ENCODE peak calls at places on chromosome 21, in eight cellular contexts. M is RWPE1; N is CD8-positive, alpha-beta T cell; A is BJ; V is fibroblast of lung; D is Calu3; B is GM12864; S is glutamatergic neuron. R is an unnamed sample.

GRCh38 chr21:27505516-27505915 is 538.6 kb upstream of the ADAMTS5 start:
- DNase-seq in D (no peak), S (no peak), M (no peak), V (peak; percentile 61), B (no peak), N (no peak), A (peak; percentile 79), R (no peak)

GRCh38 chr21:42171091-42172053 is 47.6 kb upstream of the ABCG1 start:
- DNase-seq in V (no peak), D (peak; percentile 68), N (no peak), M (peak; percentile 86), S (no peak), B (no peak), A (no peak), R (no peak)

GRCh38 chr21:28986677-28987076 is 6.0 kb downstream of the LTN1 start:
- DNase-seq in B (no peak), A (no peak), D (no peak), V (no peak), S (no peak), M (no peak), N (no peak), R (no peak)

GRCh38 chr21:46518983-46519583 is 60.4 kb downstream of the DIP2A start:
- DNase-seq in N (no peak), B (no peak), V (peak; percentile 18), M (no peak), S (no peak), A (no peak), D (no peak), R (no peak)

GRCh38 chr21:19993186-19993711 is 1005.0 kb upstream of the NCAM2 start:
- DNase-seq in B (no peak), D (no peak), S (no peak), V (no peak), N (no peak), M (no peak), A (no peak), R (no peak)

GRCh38 chr21:27674037-27674436 is 707.1 kb upstream of the ADAMTS5 start:
- DNase-seq in M (no peak), B (no peak), V (peak; percentile 77), N (no peak), D (no peak), S (no peak), A (peak; percentile 87), R (no peak)

GRCh38 chr21:46555678-46556077 is 49.2 kb downstream of the S100B start:
- DNase-seq in N (no peak), V (no peak), B (no peak), A (no peak), D (no peak), M (no peak), S (no peak), R (no peak)

GRCh38 chr21:42094811-42095210 is 23.7 kb downstream of the UMODL1 start:
- DNase-seq in M (no peak), D (no peak), V (no peak), S (no peak), A (no peak), B (no peak), N (no peak), R (no peak)

GRCh38 chr21:37767984-37768383 is 148.3 kb downstream of the KCNJ6 start:
- DNase-seq in A (no peak), S (peak; percentile 44), B (no peak), V (peak; percentile 28), M (peak; percentile 34), N (no peak), D (no peak), R (no peak)

GRCh38 chr21:28771790-28772501 is 220.7 kb downstream of the LTN1 start:
- DNase-seq in B (no peak), S (no peak), M (no peak), A (peak; percentile 80), D (no peak), N (no peak), V (peak; percentile 96), R (no peak)

GRCh38 chr21:26405735-26406361 is 167.2 kb downstream of the CYYR1 start:
- DNase-seq in V (peak; percentile 75), S (no peak), B (no peak), A (no peak), N (no peak), D (peak; percentile 11), M (peak; percentile 49), R (peak; percentile 7)

GRCh38 chr21:42564561-42564971 is 50.9 kb downstream of the SLC37A1 start:
- DNase-seq in N (no peak), D (no peak), B (no peak), V (no peak), A (no peak), S (peak; percentile 4), M (no peak), R (no peak)

GRCh38 chr21:36722370-36723368 is 23.8 kb downstream of the SIM2 start:
- DNase-seq in B (no peak), D (no peak), S (no peak), M (no peak), N (no peak), A (no peak), V (no peak), R (no peak)

GRCh38 chr21:24042687-24043086 is 1564.6 kb downstream of the MRPL39 start:
- DNase-seq in A (no peak), N (no peak), V (no peak), S (no peak), D (no peak), B (no peak), M (no peak), R (no peak)

GRCh38 chr21:36700961-36701911 is 2.3 kb downstream of the SIM2 start:
- DNase-seq in D (peak; percentile 44), M (no peak), N (no peak), S (peak; percentile 48), A (no peak), V (no peak), B (no peak), R (peak; percentile 46)

GRCh38 chr21:31710586-31710985 is 21.3 kb downstream of the SCAF4 start:
- DNase-seq in M (no peak), D (no peak), S (no peak), B (no peak), A (peak; percentile 84), N (no peak), V (peak; percentile 57), R (no peak)

GRCh38 chr21:29072873-29073221 is 601 bp downstream of the CCT8 start:
- DNase-seq in B (no peak), S (no peak), V (peak; percentile 46), N (no peak), M (peak; percentile 18), D (no peak), A (no peak), R (no peak)

GRCh38 chr21:42534901-42535378 is 21.3 kb downstream of the SLC37A1 start:
- DNase-seq in A (no peak), N (no peak), D (no peak), V (no peak), M (no peak), B (no peak), S (no peak), R (no peak)

DNA sequence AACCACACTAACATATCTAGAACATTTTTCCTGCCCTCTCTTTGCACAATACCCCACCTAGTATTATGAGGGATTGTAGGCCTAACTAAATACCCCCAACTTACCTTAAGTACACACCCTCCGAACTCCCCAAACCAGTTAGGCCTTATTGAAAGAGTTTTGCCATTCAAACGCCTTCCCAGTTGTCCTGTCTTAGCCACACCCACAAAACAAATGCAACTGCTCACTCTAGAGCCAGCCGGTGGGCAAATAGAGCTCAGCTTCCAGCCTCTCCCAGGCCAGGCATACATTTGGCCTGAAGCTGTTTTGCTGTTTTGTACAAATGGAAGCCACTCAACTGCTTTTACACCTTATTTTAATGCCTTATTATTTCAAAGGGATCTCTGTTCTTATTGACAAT is 224.2 kb upstream of the RUNX1 start:
- DNase-seq in D (peak; percentile 63), B (no peak), N (no peak), S (no peak), V (no peak), M (no peak), A (no peak), R (no peak)
- TF ChIP-seq CTCF in D (no peak), B (no peak), N (no peak), S (no peak), V (no peak), M (no peak), A (no peak), R (no peak)

DNA sequence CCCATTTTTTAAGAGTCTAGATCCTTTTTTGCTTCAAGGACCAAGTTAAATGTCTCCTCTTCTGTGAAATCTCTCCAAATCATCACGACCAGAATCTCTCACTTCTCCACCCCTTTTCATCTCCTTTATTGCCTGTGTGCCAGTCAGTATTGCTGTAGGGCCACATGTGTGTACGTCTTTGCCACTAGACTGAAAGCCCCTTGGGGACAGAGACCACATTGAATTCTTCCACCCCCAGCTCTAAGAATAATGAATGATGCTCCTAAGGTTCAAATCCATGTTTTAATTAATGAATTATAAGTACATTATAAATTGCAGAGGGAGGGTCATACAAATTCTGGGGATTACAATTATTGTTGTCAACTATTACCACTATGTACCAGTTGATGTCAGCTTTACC is 343.8 kb downstream of the USP25 start:
- DNase-seq in V (no peak), A (no peak), N (no peak), S (no peak), D (no peak), M (no peak), B (no peak), R (no peak)
- TF ChIP-seq CTCF in V (no peak), A (no peak), N (no peak), S (no peak), D (no peak), M (no peak), B (no peak), R (no peak)

GRCh38 chr21:43917515-43918384 is 52.7 kb downstream of the AGPAT3 start:
- DNase-seq in D (peak; percentile 4), S (no peak), N (no peak), M (no peak), A (no peak), V (no peak), B (no peak), R (no peak)
- TF ChIP-seq CTCF in D (no peak), S (no peak), N (no peak), M (no peak), A (no peak), V (no peak), B (peak; percentile 57), R (no peak)

GRCh38 chr21:33901421-33902288 is 13.9 kb downstream of the ATP5PO start:
- DNase-seq in N (no peak), V (peak; percentile 63), B (no peak), D (peak; percentile 7), S (peak; percentile 72), A (no peak), M (no peak), R (peak; percentile 41)
- TF ChIP-seq CTCF in N (no peak), V (peak; percentile 43), B (peak; percentile 43), D (no peak), S (peak; percentile 53), A (peak; percentile 67), M (peak; percentile 45), R (peak; percentile 51)

DNA sequence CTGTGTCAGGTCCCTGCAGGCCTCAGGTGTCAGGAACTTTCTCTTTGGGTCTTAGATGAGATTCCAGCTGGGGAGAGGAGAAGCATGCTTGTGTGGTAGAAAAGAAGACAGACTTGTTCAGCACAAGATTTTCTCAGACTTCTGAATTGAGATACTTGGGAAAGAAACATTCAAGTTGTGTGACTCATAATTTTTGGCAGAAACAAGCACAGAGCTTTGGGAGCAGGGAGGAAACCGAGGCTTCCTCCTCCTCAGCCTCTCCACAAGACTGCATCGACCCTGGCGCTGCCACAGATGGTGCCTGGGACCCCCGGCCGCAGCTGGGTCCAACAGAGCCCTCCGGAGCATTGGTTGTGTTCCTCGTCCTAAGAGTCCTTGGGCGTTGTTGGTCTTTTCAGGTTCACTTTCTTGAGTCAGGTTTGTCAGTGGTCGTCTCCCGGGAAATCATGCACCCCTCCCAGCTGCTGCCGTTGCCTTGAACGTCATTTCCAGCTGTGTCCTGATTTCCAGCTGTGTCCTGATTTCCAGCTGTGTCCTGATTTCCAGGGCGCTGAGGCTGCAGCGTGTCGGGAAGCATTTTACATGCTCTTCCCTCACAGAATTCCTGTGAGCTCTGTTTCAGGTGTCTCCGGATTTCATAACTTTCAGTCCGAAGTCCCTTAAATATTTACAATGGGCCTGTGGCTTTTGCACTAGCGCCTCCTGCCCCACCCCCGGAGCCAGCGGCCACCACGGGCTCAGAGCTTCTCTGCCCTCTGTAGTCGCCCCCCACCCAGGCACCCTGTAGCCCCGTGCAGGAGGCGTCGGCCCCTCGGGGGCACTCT is 66.5 kb downstream of the COL18A1 start:
- DNase-seq in M (peak; percentile 69), A (peak; percentile 83), B (no peak), D (peak; percentile 16), S (no peak), N (no peak), V (peak; percentile 96), R (no peak)
- TF ChIP-seq CTCF in M (no peak), A (no peak), B (no peak), D (no peak), S (no peak), N (no peak), V (no peak), R (no peak)

R was measured in nephron progenitor cell.